ENCODE peak calls at places on chromosomes 7 and 10, in five cellular contexts. Q, O, W, R and H are unnamed samples.

GRCh38 chr10:123573236-123574147 is 92.7 kb upstream of the GPR26 start:
- DNase-seq in W (peak), O (no peak), Q (peak), R (peak), H (peak)

GRCh38 chr7:76303829-76304505 is 1.5 kb downstream of the HSPB1 start:
- DNase-seq in W (no peak), Q (no peak), R (no peak), O (no peak), H (peak)

GRCh38 chr7:143126146-143126545 is 5.7 kb upstream of the PIP start:
- DNase-seq in Q (no peak), W (no peak), O (no peak), R (no peak), H (no peak)

GRCh38 chr7:90625562-90625961 is 29.4 kb downstream of the CDK14 start:
- DNase-seq in R (peak), Q (peak), O (no peak), W (no peak), H (no peak)

GRCh38 chr7:155344618-155345433 is 47.1 kb downstream of the INSIG1 start:
- DNase-seq in R (peak), Q (peak), O (peak), W (peak), H (peak)

GRCh38 chr7:149880871-149881301 is 7.1 kb downstream of the ATP6V0E2 start:
- DNase-seq in R (peak), W (no peak), O (no peak), Q (no peak), H (no peak)

GRCh38 chr7:27048438-27048837 is 47.4 kb downstream of the HOXA1 start:
- DNase-seq in R (no peak), O (no peak), Q (peak), W (no peak), H (no peak)

GRCh38 chr10:117536862-117537435 is 5.6 kb upstream of the EMX2 start:
- DNase-seq in R (no peak), W (no peak), Q (peak), O (no peak), H (no peak)

GRCh38 chr10:118047363-118047719 is 600 bp upstream of the RAB11FIP2 start:
- DNase-seq in O (no peak), W (no peak), R (peak), Q (no peak), H (no peak)

GRCh38 chr10:79983286-79983909 is 34.5 kb upstream of the SFTPD start:
- DNase-seq in W (no peak), Q (peak), O (no peak), R (no peak), H (no peak)

GRCh38 chr7:8064828-8065227 is 96.2 kb downstream of the GLCCI1 start:
- DNase-seq in R (no peak), W (no peak), Q (no peak), O (no peak), H (no peak)

GRCh38 chr10:93417886-93418285 is 64.2 kb downstream of the MYOF start:
- DNase-seq in R (no peak), O (no peak), W (no peak), Q (no peak), H (no peak)

GRCh38 chr10:70461397-70462348 is 16.9 kb upstream of the PALD1 start:
- DNase-seq in R (peak), O (peak), Q (peak), W (peak), H (peak)

GRCh38 chr7:13276977-13277376 is 589.5 kb downstream of the ARL4A start:
- DNase-seq in R (no peak), O (no peak), Q (peak), W (no peak), H (no peak)

GRCh38 chr10:71911296-71911954 is 52.8 kb upstream of the CHST3 start:
- DNase-seq in Q (no peak), W (no peak), O (no peak), R (no peak), H (no peak)